ENCODE peak calls at places on chromosomes 2 and 18, in eight cellular contexts. D, Y, N, Q, P, M, S and K are unnamed samples.

GRCh38 chr2:240410808-240411207 is 24.7 kb upstream of the GPC1 start:
- DNase-seq in D (no peak), Y (no peak), N (no peak), Q (no peak), P (peak; percentile 21), M (no peak), S (no peak), K (no peak)

GRCh38 chr2:120550274-120550673 is 185.4 kb upstream of the GLI2 start:
- DNase-seq in D (no peak), Y (no peak), N (no peak), Q (no peak), P (no peak), M (no peak), S (no peak), K (no peak)

GRCh38 chr2:30656079-30656478 is 151.2 kb downstream of the CAPN13 start:
- DNase-seq in D (no peak), Y (no peak), N (peak; percentile 71), Q (no peak), P (no peak), M (no peak), S (no peak), K (no peak)

GRCh38 chr18:57497372-57498294 is 62.5 kb downstream of the ONECUT2 start:
- DNase-seq in D (no peak), Y (no peak), N (peak; percentile 24), Q (peak; percentile 29), P (no peak), M (no peak), S (no peak), K (no peak)

GRCh38 chr2:67237288-67237687 is 159.8 kb upstream of the ETAA1 start:
- DNase-seq in D (no peak), Y (no peak), N (no peak), Q (no peak), P (no peak), M (no peak), S (no peak), K (no peak)

GRCh38 chr2:197168705-197169104 is 141.9 kb downstream of the ANKRD44 start:
- DNase-seq in D (peak; percentile 30), Y (peak; percentile 75), N (peak; percentile 51), Q (peak; percentile 75), P (peak; percentile 93), M (peak; percentile 52), S (peak; percentile 70), K (peak; percentile 42)

GRCh38 chr2:75157435-75157834 is 41.9 kb downstream of the TACR1 start:
- DNase-seq in D (no peak), Y (no peak), N (no peak), Q (no peak), P (no peak), M (no peak), S (no peak), K (no peak)

GRCh38 chr18:9708057-9708881 is at the start of gene RAB31:
- DNase-seq in D (peak; percentile 51), Y (peak; percentile 64), N (peak; percentile 72), Q (peak; percentile 44), P (peak; percentile 78), M (no peak), S (peak; percentile 87), K (peak; percentile 76)

GRCh38 chr2:7338961-7339360 is 421.7 kb downstream of the RNF144A start:
- DNase-seq in D (no peak), Y (no peak), N (no peak), Q (no peak), P (no peak), M (no peak), S (no peak), K (no peak)

GRCh38 chr2:241810304-241811208 is 1.6 kb downstream of the NEU4 start:
- DNase-seq in D (no peak), Y (no peak), N (no peak), Q (no peak), P (peak; percentile 45), M (no peak), S (no peak), K (peak; percentile 84)

GRCh38 chr2:9136997-9137819 is 69.4 kb upstream of the ASAP2 start:
- DNase-seq in D (no peak), Y (peak; percentile 77), N (no peak), Q (no peak), P (peak; percentile 89), M (no peak), S (no peak), K (no peak)

GRCh38 chr18:61635901-61636528 is 256.8 kb downstream of the RNF152 start:
- DNase-seq in D (peak; percentile 69), Y (peak; percentile 86), N (peak; percentile 63), Q (peak; percentile 16), P (peak; percentile 82), M (peak; percentile 29), S (peak; percentile 45), K (peak; percentile 66)

GRCh38 chr2:39620067-39620466 is 45.6 kb upstream of the TMEM178A start:
- DNase-seq in D (peak; percentile 77), Y (peak; percentile 56), N (peak; percentile 84), Q (peak; percentile 9), P (peak; percentile 56), M (no peak), S (peak; percentile 88), K (peak; percentile 64)

GRCh38 chr2:197307236-197307932 is 3.2 kb downstream of the ANKRD44 start:
- DNase-seq in D (no peak), Y (no peak), N (no peak), Q (no peak), P (no peak), M (no peak), S (no peak), K (no peak)

GRCh38 chr2:100367163-100367562 is 44.9 kb upstream of the LONRF2 start:
- DNase-seq in D (no peak), Y (no peak), N (no peak), Q (no peak), P (no peak), M (no peak), S (no peak), K (no peak)

GRCh38 chr2:5933669-5934068 is 241.5 kb downstream of the SOX11 start:
- DNase-seq in D (no peak), Y (no peak), N (no peak), Q (no peak), P (no peak), M (no peak), S (no peak), K (no peak)

GRCh38 chr2:26978061-26978596 is 7.7 kb downstream of the MAPRE3 start:
- DNase-seq in D (peak; percentile 85), Y (peak; percentile 94), N (no peak), Q (no peak), P (peak; percentile 66), M (no peak), S (no peak), K (peak; percentile 91)

GRCh38 chr2:218145124-218145523 is 19.3 kb downstream of the CXCR2 start:
- DNase-seq in D (no peak), Y (peak; percentile 51), N (no peak), Q (no peak), P (peak; percentile 48), M (no peak), S (no peak), K (no peak)

GRCh38 chr2:48346124-48346536 is 183.8 kb upstream of the STON1 start:
- DNase-seq in D (no peak), Y (no peak), N (peak; percentile 91), Q (peak; percentile 85), P (peak; percentile 61), M (no peak), S (peak; percentile 81), K (no peak)

GRCh38 chr2:24824966-24825882 is 32.0 kb downstream of the CENPO start:
- DNase-seq in D (no peak), Y (peak; percentile 24), N (no peak), Q (peak; percentile 60), P (peak; percentile 63), M (peak; percentile 10), S (peak; percentile 11), K (no peak)

DNA sequence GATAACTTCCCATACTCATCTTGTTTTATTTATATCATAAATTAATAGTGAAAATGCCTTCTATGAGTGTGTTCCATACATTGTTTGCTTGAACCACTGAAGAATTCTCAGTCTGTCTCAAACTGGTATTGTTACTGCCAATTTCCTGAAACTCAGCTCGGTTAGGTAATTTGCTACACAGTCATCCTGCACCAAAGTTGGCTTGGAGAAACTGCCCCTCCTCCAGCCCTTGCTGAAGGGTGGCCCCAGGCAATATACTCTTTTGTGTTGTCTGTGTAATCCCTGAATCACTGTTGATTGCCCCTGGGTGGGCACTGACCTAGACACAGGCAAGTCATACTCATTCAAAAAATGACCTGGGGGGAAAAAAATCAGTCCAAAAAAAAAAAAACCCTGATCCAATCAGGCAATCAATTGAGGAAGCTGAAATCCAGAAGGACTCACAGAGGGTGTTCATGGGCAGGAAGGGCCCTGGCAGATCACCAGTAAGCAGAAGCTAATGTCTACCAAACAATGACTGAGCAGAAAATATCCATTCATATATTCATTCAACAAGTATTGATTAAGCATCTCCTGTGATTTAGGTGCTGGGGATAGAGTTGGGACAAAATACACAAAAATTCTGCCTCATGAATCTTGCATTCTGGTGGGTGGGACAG is 3.8 kb upstream of the SESTD1 start:
- DNase-seq in D (no peak), Y (no peak), N (peak; percentile 49), Q (peak; percentile 60), P (no peak), M (no peak), S (peak; percentile 26), K (no peak)
- H3K4me1 ChIP-seq in D (peaks cover 23% of the 10 kb centered on the region), Y (peaks cover 15% of the 10 kb centered on the region), N (peaks cover 8% of the 10 kb centered on the region), Q (peaks cover 50% of the 10 kb centered on the region), P (peaks cover 15% of the 10 kb centered on the region), M (peaks cover 21% of the 10 kb centered on the region), S (no peaks in the 10 kb centered on the region), K (peaks cover 7% of the 10 kb centered on the region)

GRCh38 chr2:85733121-85733960 is 20.4 kb upstream of the ATOH8 start:
- DNase-seq in D (no peak), Y (no peak), N (no peak), Q (no peak), P (peak; percentile 45), M (no peak), S (no peak), K (no peak)
- TF ChIP-seq POLR2A in D (no peak), Y (no peak), N (no peak), Q (no peak), P (no peak), M (no peak), S (no peak), K (no peak)

GRCh38 chr18:48769006-48769646 is 181.6 kb downstream of the SMAD7 start:
- DNase-seq in D (no peak), Y (no peak), N (no peak), Q (no peak), P (no peak), M (no peak), S (no peak), K (no peak)
- TF ChIP-seq CTCF in D (no peak), Y (no peak), N (no peak), Q (no peak), P (no peak), M (peak; percentile 10), S (no peak), K (no peak)

GRCh38 chr2:70619167-70619566 is 65.5 kb upstream of the TGFA start:
- DNase-seq in D (no peak), Y (no peak), N (no peak), Q (no peak), P (no peak), M (no peak), S (no peak), K (no peak)

GRCh38 chr2:70615222-70615621 is 61.6 kb upstream of the TGFA start:
- DNase-seq in D (no peak), Y (no peak), N (no peak), Q (no peak), P (no peak), M (no peak), S (no peak), K (no peak)

GRCh38 chr2:70620020-70620419 is 66.4 kb upstream of the TGFA start:
- DNase-seq in D (no peak), Y (no peak), N (no peak), Q (no peak), P (no peak), M (no peak), S (no peak), K (no peak)

GRCh38 chr2:70613510-70613909 is 59.9 kb upstream of the TGFA start:
- DNase-seq in D (no peak), Y (no peak), N (no peak), Q (no peak), P (no peak), M (no peak), S (no peak), K (no peak)

GRCh38 chr2:70616168-70616694 is 62.6 kb upstream of the TGFA start:
- DNase-seq in D (no peak), Y (no peak), N (no peak), Q (no peak), P (peak; percentile 73), M (no peak), S (no peak), K (peak; percentile 54)
- H3K4me1 ChIP-seq in D (no peaks in the 10 kb centered on the region), Y (no peaks in the 10 kb centered on the region), N (no peaks in the 10 kb centered on the region), Q (no peaks in the 10 kb centered on the region), P (peaks cover 11% of the 10 kb centered on the region), M (peaks cover 2% of the 10 kb centered on the region), S (no peaks in the 10 kb centered on the region), K (peaks cover 17% of the 10 kb centered on the region)